ENCODE peak calls at places on chromosomes 1 and 21, in four cellular contexts. E is GM12878, J is K562, A is H1. C is an unnamed sample.
A peak's percentile ranks its signal among the peaks of the same experiment; 100 is the strongest.

GRCh38 chr1:223639333-223639749 is 26.2 kb downstream of the CAPN8 start:
- DNase-seq in E (no peak), J (no peak), A (no peak), C (no peak)

GRCh38 chr1:152566681-152567080 is at the start of gene LCE3E:
- DNase-seq in E (no peak), J (no peak), A (no peak), C (no peak)

GRCh38 chr1:50620680-50621329 is 197.6 kb upstream of the DMRTA2 start:
- DNase-seq in E (no peak), J (no peak), A (peak; percentile 33), C (peak; percentile 61)

GRCh38 chr1:92310185-92310597 is 11.3 kb downstream of the RPAP2 start:
- DNase-seq in E (no peak), J (no peak), A (no peak), C (no peak)

GRCh38 chr1:17845583-17845982 is 90.5 kb downstream of the ACTL8 start:
- DNase-seq in E (no peak), J (no peak), A (no peak), C (no peak)

GRCh38 chr1:3775498-3776230 is 3.1 kb downstream of the SMIM1 start:
- DNase-seq in E (no peak), J (peak; percentile 88), A (peak; percentile 62), C (peak; percentile 64)

GRCh38 chr1:112998592-112999235 is 42.7 kb upstream of the SLC16A1 start:
- DNase-seq in E (no peak), J (no peak), A (no peak), C (no peak)

GRCh38 chr1:9201421-9202239 is 32.9 kb upstream of the H6PD start:
- DNase-seq in E (no peak), J (no peak), A (no peak), C (no peak)

GRCh38 chr1:244074559-244075171 is 23.6 kb downstream of the ZBTB18 start:
- DNase-seq in E (no peak), J (no peak), A (no peak), C (no peak)

GRCh38 chr1:31396633-31397351 is 16.2 kb upstream of the SERINC2 start:
- DNase-seq in E (no peak), J (peak; percentile 40), A (no peak), C (peak; percentile 55)

GRCh38 chr1:74729741-74730478 is 2.9 kb downstream of the CRYZ start:
- DNase-seq in E (no peak), J (peak; percentile 42), A (no peak), C (peak; percentile 23)

GRCh38 chr1:10679521-10680220 is 116.8 kb downstream of the CASZ1 start:
- DNase-seq in E (no peak), J (peak; percentile 78), A (peak; percentile 43), C (peak; percentile 65)

GRCh38 chr1:78385744-78386462 is 104.9 kb upstream of the PTGFR start:
- DNase-seq in E (no peak), J (no peak), A (no peak), C (no peak)

GRCh38 chr1:155254228-155254713 is 1.0 kb downstream of the ENTREP3 start:
- DNase-seq in E (no peak), J (peak; percentile 23), A (no peak), C (no peak)

GRCh38 chr1:150213170-150214098 is 22.5 kb downstream of the ANP32E start:
- DNase-seq in E (peak; percentile 79), J (no peak), A (peak; percentile 94), C (no peak)

GRCh38 chr1:36523850-36524249 is 41.1 kb upstream of the CSF3R start:
- DNase-seq in E (no peak), J (no peak), A (no peak), C (no peak)

GRCh38 chr1:197917813-197918646 is 858 bp downstream of the LHX9 start:
- DNase-seq in E (no peak), J (no peak), A (no peak), C (no peak)

GRCh38 chr1:207268753-207269511 is 52.5 kb upstream of the CD55 start:
- DNase-seq in E (no peak), J (peak; percentile 2), A (no peak), C (no peak)

GRCh38 chr1:161910516-161911077 is 113.1 kb downstream of the OLFML2B start:
- DNase-seq in E (no peak), J (no peak), A (no peak), C (no peak)

GRCh38 chr1:226973898-226974543 is 33.9 kb downstream of the COQ8A start:
- DNase-seq in E (no peak), J (no peak), A (no peak), C (no peak)

GRCh38 chr21:24220466-24220865 is 1386.8 kb downstream of the MRPL39 start:
- DNase-seq in E (no peak), J (no peak), A (no peak), C (no peak)

GRCh38 chr1:67577646-67578045 is 107.4 kb upstream of the GADD45A start:
- DNase-seq in E (no peak), J (no peak), A (no peak), C (no peak)

GRCh38 chr1:69911301-69911801 is 294.0 kb downstream of the LRRC40 start:
- DNase-seq in E (no peak), J (no peak), A (no peak), C (no peak)

GRCh38 chr1:112803906-112804762 is 89.0 kb upstream of the PPM1J start:
- DNase-seq in E (peak; percentile 4), J (peak; percentile 73), A (no peak), C (peak; percentile 61)

GRCh38 chr1:53135735-53136114 is 6.7 kb downstream of the SLC1A7 start:
- DNase-seq in E (no peak), J (peak; percentile 64), A (no peak), C (no peak)

GRCh38 chr1:1910033-1910465 is 5.0 kb upstream of the CALML6 start:
- DNase-seq in E (no peak), J (no peak), A (no peak), C (no peak)

GRCh38 chr1:1907098-1907736 is 7.8 kb upstream of the CALML6 start:
- DNase-seq in E (peak; percentile 46), J (no peak), A (no peak), C (peak; percentile 13)

GRCh38 chr1:1903224-1903623 is 11.8 kb upstream of the CALML6 start:
- DNase-seq in E (no peak), J (no peak), A (no peak), C (no peak)

GRCh38 chr1:1908506-1908791 is 6.6 kb upstream of the CALML6 start:
- DNase-seq in E (no peak), J (no peak), A (no peak), C (no peak)

DNA sequence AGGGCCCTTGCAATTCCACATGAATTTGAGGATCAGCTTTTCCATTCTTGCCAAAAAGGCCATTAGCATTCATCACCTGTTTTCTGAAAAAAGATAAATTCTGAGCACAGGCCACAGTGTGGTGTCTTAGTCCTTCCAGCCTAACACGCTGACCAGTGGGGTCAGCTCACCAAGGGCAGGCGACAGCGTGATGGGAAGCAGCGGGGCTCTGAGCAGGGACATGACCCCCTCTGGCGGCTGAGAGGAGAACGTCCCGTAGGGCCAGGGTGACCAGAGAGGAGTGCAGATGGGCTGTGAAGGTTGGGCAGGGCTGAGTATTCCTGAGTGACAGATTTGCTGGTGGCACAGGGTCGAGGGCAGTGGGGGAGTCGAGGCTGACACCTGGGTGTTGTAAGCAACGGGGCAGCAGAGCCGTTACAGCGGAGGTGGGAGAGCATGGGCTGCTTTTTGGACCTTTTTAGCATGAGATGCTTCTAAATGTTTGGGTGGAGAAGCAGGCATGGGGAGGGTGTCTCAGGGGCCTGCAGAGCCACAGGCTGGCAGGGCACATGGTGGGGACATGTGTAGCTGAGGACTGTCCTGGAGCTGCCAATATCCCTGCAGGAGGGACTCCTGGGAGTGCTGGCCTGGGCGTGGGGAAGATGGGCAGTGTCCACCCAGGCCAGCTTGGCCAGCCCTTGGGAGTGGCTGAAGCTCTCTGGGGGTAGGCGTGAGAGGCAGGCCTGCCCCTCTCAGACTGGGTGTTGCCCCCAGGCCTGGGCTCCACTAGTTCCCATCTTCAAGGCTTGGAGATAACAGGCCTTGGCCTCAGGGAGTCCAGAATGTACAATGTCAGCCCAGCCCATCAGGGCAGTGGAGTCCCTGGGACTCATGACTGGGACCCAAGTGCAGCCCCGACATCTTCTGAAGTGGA is 8.6 kb upstream of the CALML6 start:
- DNase-seq in E (no peak), J (peak; percentile 79), A (no peak), C (peak; percentile 71)
- TF ChIP-seq YY1 in E (peak; percentile 50), J (no peak), A (no peak), C (peak; percentile 50)

GRCh38 chr1:167499106-167499505 is 19.2 kb downstream of the CD247 start:
- DNase-seq in E (no peak), J (no peak), A (no peak), C (no peak)
- TF ChIP-seq CEBPB in E (no peak), J (no peak), A (no peak), C (no peak)

DNA sequence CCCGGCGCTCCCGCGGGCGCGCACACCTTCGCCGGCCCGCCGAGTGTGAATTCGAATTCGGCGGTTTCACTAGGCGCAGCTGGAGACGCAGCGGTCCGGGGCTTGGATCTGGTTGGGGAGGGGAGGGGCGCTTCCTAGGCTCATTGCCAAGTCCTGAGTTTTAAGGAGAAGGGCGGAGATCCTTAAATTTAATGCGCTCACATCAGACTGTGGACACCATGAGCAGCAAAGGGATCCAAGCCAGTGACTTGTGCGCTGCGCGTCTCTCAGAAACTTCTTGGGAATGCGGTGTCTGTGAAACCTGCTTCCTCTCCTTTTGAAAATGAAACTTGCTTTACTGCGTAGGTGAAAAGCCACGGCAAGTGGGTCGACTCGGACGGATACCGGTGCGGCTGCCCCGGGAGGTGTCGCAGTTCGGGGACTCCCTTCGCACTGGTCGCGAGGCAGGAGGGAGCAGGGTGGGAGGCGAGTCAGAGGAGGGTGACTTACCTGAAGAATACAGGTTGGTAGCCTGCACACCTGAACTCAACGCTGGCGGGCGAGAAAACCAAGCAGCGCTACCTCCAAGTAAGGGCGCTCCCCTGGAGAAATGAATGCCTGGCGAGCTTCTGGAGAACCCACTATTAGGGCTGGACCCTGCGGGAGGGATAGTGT is 887 bp downstream of the TENT5C start:
- DNase-seq in E (no peak), J (peak; percentile 48), A (no peak), C (no peak)
- TF ChIP-seq EGR1 in E (no peak), J (no peak), A (no peak), C (no peak)

GRCh38 chr1:248862695-248863010 is 3.8 kb upstream of the ZNF692 start:
- DNase-seq in E (no peak), J (no peak), A (no peak), C (no peak)

GRCh38 chr1:248861621-248862020 is 2.7 kb upstream of the ZNF692 start:
- DNase-seq in E (no peak), J (no peak), A (no peak), C (no peak)

GRCh38 chr1:248860007-248860406 is 1.1 kb upstream of the ZNF692 start:
- DNase-seq in E (no peak), J (no peak), A (no peak), C (no peak)

GRCh38 chr1:248858891-248859889 is at the start of gene ZNF692:
- DNase-seq in E (peak; percentile 85), J (peak; percentile 94), A (peak; percentile 88), C (peak; percentile 95)

DNA sequence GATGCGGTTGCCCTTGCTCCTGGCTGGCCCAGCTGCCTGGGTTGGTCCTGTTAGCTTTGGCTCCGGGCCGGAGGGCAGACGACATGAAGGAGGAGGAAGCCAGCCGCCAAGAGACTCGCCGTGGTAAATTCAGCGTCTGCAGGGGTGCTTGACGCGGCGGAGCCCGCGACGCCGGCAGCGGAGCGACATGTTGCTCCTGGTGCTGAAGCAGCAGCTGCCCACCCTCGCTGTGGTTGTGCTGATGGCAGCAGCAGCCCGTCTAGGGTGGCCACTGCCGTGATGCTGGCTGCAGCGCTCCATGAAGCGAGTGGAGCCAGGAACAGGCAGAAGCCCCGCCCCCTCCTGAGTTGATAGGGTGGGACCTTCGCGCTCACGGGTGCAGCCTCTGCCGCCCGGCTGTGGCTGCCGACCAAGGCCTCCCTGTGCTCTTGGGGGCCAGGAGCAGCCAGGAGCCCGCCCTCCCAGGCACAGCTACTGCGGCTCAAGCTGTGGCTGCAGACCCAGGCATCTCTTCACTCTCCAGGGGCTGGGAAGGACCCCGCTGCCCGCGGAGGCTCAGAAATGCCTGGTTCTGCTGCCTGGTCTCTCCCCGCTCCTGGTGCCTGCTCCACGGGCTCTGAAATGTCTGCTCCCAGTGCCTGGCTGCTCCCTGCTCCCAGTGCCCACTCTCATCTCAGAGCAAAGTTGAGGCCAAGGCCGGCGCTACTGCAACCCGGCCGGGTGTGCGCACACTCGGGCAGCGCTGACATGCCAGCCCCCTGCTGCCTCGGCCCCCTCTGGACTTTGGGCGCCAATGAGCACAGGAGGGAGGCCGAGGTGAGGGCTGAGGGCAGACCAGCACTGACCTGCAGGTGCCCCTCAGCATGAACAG is 4.4 kb upstream of the ZNF692 start:
- DNase-seq in E (no peak), J (peak; percentile 67), A (no peak), C (no peak)
- TF ChIP-seq YY1 in E (peak; percentile 16), J (no peak), A (peak; percentile 65), C (no peak)

C was measured in HCT116.